ENCODE peak calls at places on chromosomes 11 and 22, in seven cellular contexts. C is small intestine, F is aorta, V is H9, W is BE2C, G is foreskin keratinocyte, U is endothelial cell of umbilical vein. B is an unnamed sample. For H3K27me3, the result is how much of the 10 kb centered on the place peaks cover.

GRCh38 chr11:117222991-117223740 is 8.7 kb downstream of the PCSK7 start:
- DNase-seq in F (no peak), G (no peak), U (no peak), W (no peak), V (no peak), C (no peak), B (no peak)

GRCh38 chr11:16356057-16356750 is at the start of gene SOX6:
- DNase-seq in F (no peak), W (no peak), G (no peak), U (no peak), C (no peak), V (no peak), B (no peak)

GRCh38 chr11:133947298-133947905 is 9.4 kb downstream of the IGSF9B start:
- DNase-seq in U (peak), V (peak), C (no peak), W (peak), F (no peak), G (peak), B (peak)

GRCh38 chr22:37448521-37449150 is 21.4 kb upstream of the ELFN2 start:
- DNase-seq in W (no peak), C (no peak), U (no peak), V (no peak), F (no peak), G (no peak), B (no peak)

GRCh38 chr11:95912902-95913560 is 10.9 kb downstream of the MTMR2 start:
- DNase-seq in V (no peak), F (no peak), C (no peak), G (peak), U (no peak), W (no peak), B (no peak)

GRCh38 chr11:9688716-9689511 is 25.0 kb downstream of the SWAP70 start:
- DNase-seq in W (peak), C (no peak), V (no peak), U (peak), F (no peak), G (peak), B (peak)

GRCh38 chr22:35663371-35663770 is 15.1 kb downstream of the APOL6 start:
- DNase-seq in F (no peak), C (no peak), G (no peak), W (no peak), V (no peak), U (no peak), B (no peak)

GRCh38 chr11:7579226-7579825 is 65.5 kb downstream of the PPFIBP2 start:
- DNase-seq in U (no peak), C (no peak), W (no peak), F (peak), V (no peak), G (no peak), B (no peak)

GRCh38 chr11:61168292-61168691 is 7.1 kb upstream of the VPS37C start:
- DNase-seq in F (no peak), V (no peak), C (no peak), W (no peak), G (no peak), U (no peak), B (no peak)

GRCh38 chr11:78282821-78283220 is 94.1 kb downstream of the USP35 start:
- DNase-seq in V (no peak), G (no peak), U (no peak), F (no peak), W (no peak), C (no peak), B (no peak)

GRCh38 chr22:50150161-50151129 is 20.1 kb upstream of the PANX2 start:
- DNase-seq in W (no peak), G (no peak), U (no peak), C (no peak), V (no peak), F (no peak), B (no peak)

GRCh38 chr11:129538323-129538722 is 162.7 kb downstream of the BARX2 start:
- DNase-seq in C (peak), U (no peak), W (no peak), V (no peak), G (no peak), F (no peak), B (no peak)

GRCh38 chr11:130076774-130077481 is 7.2 kb downstream of the APLP2 start:
- DNase-seq in G (no peak), U (no peak), C (no peak), W (no peak), V (no peak), F (no peak), B (no peak)

GRCh38 chr11:30914143-30914762 is 328.1 kb upstream of the MPPED2 start:
- DNase-seq in U (peak), C (no peak), W (peak), G (peak), F (peak), V (peak), B (no peak)

GRCh38 chr11:11036185-11037161 is 178.6 kb upstream of the ZBED5 start:
- DNase-seq in W (peak), C (peak), V (peak), F (no peak), G (peak), U (peak), B (peak)

GRCh38 chr11:31509017-31509411 is 408 bp downstream of the IMMP1L start:
- DNase-seq in W (no peak), C (no peak), U (no peak), V (no peak), G (no peak), F (no peak), B (no peak)

GRCh38 chr11:67280791-67281551 is 8.1 kb upstream of the ANKRD13D start:
- DNase-seq in W (peak), V (no peak), G (no peak), C (no peak), F (peak), U (no peak), B (no peak)

GRCh38 chr11:75566763-75567279 is 4.8 kb downstream of the SERPINH1 start:
- DNase-seq in W (no peak), C (no peak), U (no peak), F (no peak), V (no peak), G (no peak), B (no peak)

GRCh38 chr11:7451520-7451919 is 33.8 kb upstream of the OLFML1 start:
- DNase-seq in W (no peak), V (no peak), C (no peak), F (no peak), G (no peak), U (no peak), B (no peak)

GRCh38 chr22:29641052-29641780 is 37.8 kb downstream of the NF2 start:
- DNase-seq in C (peak), V (no peak), U (peak), W (no peak), F (no peak), G (no peak), B (no peak)
- H3K27me3 ChIP-seq in C (under half), V (under half), U (under half), W (under half), F (under half), G (under half), B (under half)

DNA sequence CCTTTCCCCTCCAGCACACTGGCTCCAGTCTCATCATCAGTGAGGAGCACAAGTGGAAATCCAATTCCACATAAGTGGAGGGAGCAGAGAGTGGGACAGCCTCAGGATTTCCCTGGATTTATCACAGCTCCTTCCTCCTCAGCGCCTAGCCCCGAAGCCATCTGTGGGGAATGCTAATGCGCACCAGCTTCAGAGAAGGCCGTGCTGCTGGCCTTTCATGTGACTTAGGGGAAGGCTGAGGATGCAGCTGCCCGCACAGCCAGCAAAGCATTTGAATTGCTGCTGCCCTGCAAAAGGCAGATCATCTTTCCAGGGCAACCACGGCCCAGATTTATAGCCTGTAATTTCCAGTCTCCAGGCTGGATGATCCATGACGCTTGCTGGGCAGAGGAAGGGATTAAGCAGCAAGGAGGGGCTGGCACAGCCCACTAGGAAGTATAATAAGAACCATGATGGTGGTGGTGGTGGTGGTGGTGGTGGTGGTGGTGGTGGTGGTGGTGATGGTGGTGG is 29.9 kb downstream of the SYN3 start:
- DNase-seq in U (no peak), F (no peak), C (no peak), G (no peak), W (no peak), V (no peak), B (no peak)
- H3K27me3 ChIP-seq in U (under half), F (under half), C (under half), G (under half), W (under half), V (under half), B (under half)

GRCh38 chr22:43889366-43890253 is 2.2 kb downstream of the PNPLA5 start:
- DNase-seq in C (no peak), U (no peak), W (no peak), G (no peak), F (peak), V (no peak), B (no peak)
- H3K27me3 ChIP-seq in C (under half), U (under half), W (under half), G (half or more), F (under half), V (under half), B (under half)

GRCh38 chr11:70531281-70532065 is 133.1 kb downstream of the CTTN start:
- DNase-seq in G (no peak), W (no peak), C (no peak), V (no peak), F (peak), U (no peak), B (no peak)
- H3K27me3 ChIP-seq in G (under half), W (under half), C (under half), V (under half), F (under half), U (under half), B (under half)

GRCh38 chr22:48687606-48688005 is 1140.1 kb downstream of the BRD1 start:
- DNase-seq in C (no peak), V (no peak), U (no peak), W (no peak), G (no peak), F (no peak), B (no peak)

GRCh38 chr22:48686694-48687302 is 1140.9 kb downstream of the BRD1 start:
- DNase-seq in F (no peak), V (no peak), W (no peak), C (no peak), U (no peak), G (no peak), B (no peak)

GRCh38 chr22:48689206-48689605 is 1138.5 kb downstream of the BRD1 start:
- DNase-seq in C (no peak), G (no peak), U (no peak), F (no peak), W (no peak), V (no peak), B (no peak)

GRCh38 chr22:48690583-48691317 is 1136.9 kb downstream of the BRD1 start:
- DNase-seq in W (no peak), U (no peak), V (no peak), F (no peak), C (no peak), G (no peak), B (no peak)

GRCh38 chr22:48688366-48688765 is 1139.3 kb downstream of the BRD1 start:
- DNase-seq in V (no peak), G (no peak), C (no peak), W (no peak), U (no peak), F (no peak), B (no peak)
- H3K27me3 ChIP-seq in V (under half), G (under half), C (under half), W (under half), U (under half), F (under half), B (under half)

DNA sequence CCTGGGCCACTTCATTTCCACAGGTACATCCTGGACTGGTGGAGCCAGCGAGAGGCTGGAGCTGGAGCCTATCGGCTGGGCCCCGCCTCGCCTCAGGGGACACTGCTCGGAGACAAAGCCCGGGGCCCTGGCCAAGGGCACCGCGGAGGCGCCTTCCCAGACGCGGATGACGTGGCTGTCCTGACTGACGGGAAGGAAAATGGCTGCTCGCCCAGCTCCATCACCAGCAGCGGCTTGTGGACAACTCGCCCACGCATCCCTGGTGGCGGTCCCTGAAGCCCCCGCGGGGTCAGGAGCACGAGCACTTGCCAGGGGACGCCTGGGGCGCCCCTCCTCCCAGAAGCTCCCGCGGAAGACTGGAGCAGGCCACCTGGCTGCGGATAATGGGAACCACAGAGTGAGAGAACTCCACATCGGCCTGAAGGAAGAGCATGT is 49.6 kb downstream of the CECR2 start:
- DNase-seq in U (no peak), W (no peak), V (peak), C (no peak), F (no peak), G (no peak), B (no peak)
- H3K27me3 ChIP-seq in U (under half), W (under half), V (under half), C (under half), F (under half), G (under half), B (under half)

DNA sequence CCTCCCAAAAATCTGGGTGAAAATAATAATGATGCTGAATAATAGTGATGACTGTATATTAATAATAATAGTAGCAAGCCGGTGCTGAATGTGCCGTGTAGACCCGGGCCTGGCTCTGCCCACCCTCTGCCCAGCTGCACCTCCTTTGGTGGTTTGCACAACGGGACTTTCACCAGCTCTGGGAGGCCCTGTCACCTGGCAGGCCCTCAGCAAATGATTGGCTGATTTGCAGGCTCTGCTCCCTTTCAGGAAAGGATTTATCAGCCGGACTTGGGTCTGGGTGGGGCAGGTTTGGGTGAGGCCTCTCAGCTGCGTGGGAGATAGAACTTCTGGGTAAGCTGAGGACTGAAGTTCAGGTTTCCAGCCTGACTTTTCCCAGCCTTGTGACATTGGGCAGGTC is 21.4 kb downstream of the KIAA1671 start:
- DNase-seq in G (no peak), C (peak), U (no peak), V (no peak), W (no peak), F (no peak), B (no peak)
- H3K27me3 ChIP-seq in G (under half), C (under half), U (under half), V (under half), W (under half), F (under half), B (under half)

GRCh38 chr11:38169286-38169685 is 1571.2 kb upstream of the RAG2 start:
- DNase-seq in V (no peak), U (peak), C (no peak), W (no peak), F (no peak), G (peak), B (no peak)

GRCh38 chr11:38176812-38177322 is 1578.8 kb upstream of the RAG2 start:
- DNase-seq in V (no peak), G (no peak), U (no peak), C (no peak), F (no peak), W (no peak), B (no peak)

DNA sequence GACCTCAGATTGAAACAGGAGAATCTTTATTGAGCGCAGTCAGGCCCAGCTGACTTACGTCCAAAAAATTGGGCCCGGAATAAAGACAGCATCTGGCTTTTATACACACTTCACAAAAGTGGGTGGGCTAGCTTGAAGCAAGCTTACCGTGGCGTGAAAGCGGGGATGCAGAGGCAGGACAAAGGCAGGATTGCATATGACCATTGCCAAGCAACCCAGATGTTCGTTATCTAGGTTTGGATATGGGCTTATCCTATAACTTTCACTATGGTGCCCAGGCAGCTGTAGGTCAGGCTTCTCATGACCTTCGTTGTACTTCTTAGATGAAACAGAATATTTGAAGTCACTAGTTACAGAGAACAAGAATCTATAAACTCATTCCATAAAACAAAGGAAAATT is 1575.6 kb upstream of the RAG2 start:
- DNase-seq in C (no peak), F (no peak), V (no peak), G (no peak), U (no peak), W (no peak), B (no peak)
- H3K27me3 ChIP-seq in C (under half), F (under half), V (under half), G (under half), U (under half), W (under half), B (under half)